ENCODE peak calls at places on chromosome 10, in nine cellular contexts. Y is OCI-LY7, F is HL-60, K is body of pancreas, H is osteocyte, C is WTC11, T is ovary, N is GM13977, A is tibial nerve. J is an unnamed sample.

GRCh38 chr10:37206132-37206531 is 80.7 kb downstream of the ANKRD30A start:
- DNase-seq in H (no peak), K (no peak), T (no peak), Y (no peak), N (no peak), F (no peak), A (no peak), C (no peak), J (no peak)

GRCh38 chr10:36573246-36573645 is 552.2 kb upstream of the ANKRD30A start:
- DNase-seq in K (no peak), A (no peak), N (no peak), C (no peak), Y (no peak), T (no peak), F (no peak), H (no peak), J (no peak)

GRCh38 chr10:33465747-33466146 is 131.3 kb upstream of the NRP1 start:
- DNase-seq in T (no peak), N (no peak), K (no peak), H (no peak), F (no peak), A (peak; percentile 18), Y (no peak), C (no peak), J (no peak)

GRCh38 chr10:109934958-109935793 is 11.9 kb upstream of the XPNPEP1 start:
- DNase-seq in A (peak; percentile 28), N (no peak), H (peak; percentile 89), F (no peak), K (peak; percentile 72), T (no peak), Y (no peak), C (peak; percentile 59), J (no peak)

GRCh38 chr10:23314835-23315239 is 29.8 kb downstream of the C10orf67 start:
- DNase-seq in N (peak; percentile 39), K (peak; percentile 68), F (peak; percentile 27), T (peak; percentile 50), Y (peak; percentile 80), H (no peak), A (peak; percentile 88), C (no peak), J (peak; percentile 48)

GRCh38 chr10:34859170-34859569 is 44.1 kb upstream of the PARD3 start:
- DNase-seq in C (no peak), Y (no peak), H (no peak), N (no peak), F (no peak), K (no peak), T (no peak), A (no peak), J (no peak)

GRCh38 chr10:125232841-125233240 is 72.5 kb upstream of the CTBP2 start:
- DNase-seq in N (no peak), F (no peak), T (no peak), H (no peak), K (no peak), C (no peak), Y (no peak), A (no peak), J (no peak)

GRCh38 chr10:24465124-24465874 is 256.4 kb downstream of the KIAA1217 start:
- DNase-seq in K (peak; percentile 63), T (no peak), A (no peak), Y (no peak), H (no peak), F (no peak), N (no peak), C (no peak), J (no peak)

GRCh38 chr10:30606313-30606712 is 23.2 kb downstream of the LYZL2 start:
- DNase-seq in K (no peak), A (no peak), H (peak; percentile 17), T (no peak), Y (no peak), F (no peak), N (no peak), C (no peak), J (no peak)

GRCh38 chr10:9437131-9437530 is 1382.6 kb downstream of the GATA3 start:
- DNase-seq in T (no peak), A (no peak), C (no peak), H (no peak), F (no peak), K (no peak), N (no peak), Y (no peak), J (no peak)

GRCh38 chr10:44830022-44830421 is 81.1 kb upstream of the TMEM72 start:
- DNase-seq in T (no peak), N (no peak), A (no peak), Y (no peak), K (no peak), H (no peak), F (no peak), C (no peak), J (no peak)

GRCh38 chr10:86583983-86584382 is 62.4 kb upstream of the WAPL start:
- DNase-seq in N (no peak), K (no peak), T (no peak), F (peak; percentile 22), H (no peak), C (peak; percentile 61), Y (peak; percentile 86), A (no peak), J (peak; percentile 58)

GRCh38 chr10:2979267-2979660 is 88.1 kb upstream of the PFKP start:
- DNase-seq in T (no peak), A (peak; percentile 28), H (peak; percentile 42), F (peak; percentile 65), K (no peak), C (no peak), N (no peak), Y (no peak), J (no peak)

DNA sequence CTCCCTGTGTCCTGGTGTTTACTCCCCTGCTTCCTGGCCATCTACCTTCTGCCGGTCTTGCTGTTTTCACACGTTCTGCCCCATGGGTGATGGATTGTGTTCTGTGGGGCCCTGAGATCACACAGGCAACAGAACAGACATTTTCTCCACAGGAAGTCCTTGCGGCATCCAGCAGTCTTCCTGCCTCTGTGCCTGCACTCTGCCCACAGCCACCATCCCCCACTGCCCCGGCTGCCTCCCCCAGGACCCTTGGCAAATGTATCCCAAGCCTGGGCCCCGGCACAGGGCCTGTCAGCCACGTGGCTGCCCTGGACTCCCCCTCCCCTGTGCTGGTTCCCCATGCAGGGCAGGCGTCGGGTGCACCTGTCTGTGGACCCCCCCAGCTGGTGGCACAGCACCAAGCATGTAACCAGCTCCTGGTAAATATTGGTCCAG is 184.2 kb downstream of the WDR37 start:
- DNase-seq in Y (no peak), N (no peak), C (peak; percentile 52), T (no peak), H (peak; percentile 84), A (no peak), F (no peak), K (peak; percentile 44), J (no peak)
- TF ChIP-seq CTCF in Y (no peak), N (no peak), C (no peak), T (no peak), H (no peak), A (no peak), F (no peak), K (no peak), J (no peak)

GRCh38 chr10:71268247-71268691 is 50.8 kb upstream of the SLC29A3 start:
- DNase-seq in N (no peak), K (no peak), Y (no peak), H (no peak), A (no peak), F (no peak), C (peak; percentile 48), T (no peak), J (no peak)
- TF ChIP-seq CTCF in N (no peak), K (no peak), Y (no peak), H (peak; percentile 54), A (no peak), F (no peak), C (no peak), T (no peak), J (no peak)

GRCh38 chr10:27683226-27683625 is 62.4 kb downstream of the MKX start:
- DNase-seq in N (no peak), T (no peak), K (no peak), F (no peak), C (no peak), Y (no peak), H (no peak), A (no peak), J (no peak)

GRCh38 chr10:27692663-27693062 is 53.0 kb downstream of the MKX start:
- DNase-seq in A (no peak), C (no peak), K (no peak), F (no peak), N (no peak), T (no peak), Y (no peak), H (no peak), J (no peak)

GRCh38 chr10:27685686-27686085 is 59.9 kb downstream of the MKX start:
- DNase-seq in K (no peak), F (no peak), C (no peak), T (no peak), N (no peak), A (no peak), H (no peak), Y (no peak), J (no peak)

GRCh38 chr10:27687808-27688207 is 57.8 kb downstream of the MKX start:
- DNase-seq in T (no peak), F (no peak), K (no peak), C (no peak), H (no peak), A (no peak), N (no peak), Y (no peak), J (no peak)

DNA sequence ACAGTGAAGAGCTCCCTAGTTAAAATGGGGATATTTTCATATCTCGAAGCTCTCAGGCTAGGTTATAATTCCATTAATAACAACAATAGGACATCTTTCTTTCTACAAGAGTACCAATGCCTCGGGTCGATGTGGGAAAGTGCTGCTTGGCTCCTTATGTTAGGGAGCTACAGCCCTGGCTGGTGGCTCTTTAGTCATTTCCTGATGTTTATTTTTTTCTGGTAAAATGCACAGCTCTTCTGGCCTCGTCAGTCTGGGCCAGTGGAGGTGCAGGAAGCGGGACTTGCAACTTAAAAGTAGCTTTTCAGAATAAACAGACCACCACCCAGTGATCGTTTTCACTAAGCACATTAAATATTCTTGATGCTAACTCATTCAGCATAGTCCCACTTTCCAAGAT is 58.3 kb downstream of the MKX start:
- DNase-seq in H (no peak), K (no peak), N (no peak), C (no peak), A (no peak), Y (no peak), T (no peak), F (no peak), J (no peak)
- TF ChIP-seq CTCF in H (no peak), K (no peak), N (no peak), C (no peak), A (no peak), Y (no peak), T (no peak), F (no peak), J (no peak)

DNA sequence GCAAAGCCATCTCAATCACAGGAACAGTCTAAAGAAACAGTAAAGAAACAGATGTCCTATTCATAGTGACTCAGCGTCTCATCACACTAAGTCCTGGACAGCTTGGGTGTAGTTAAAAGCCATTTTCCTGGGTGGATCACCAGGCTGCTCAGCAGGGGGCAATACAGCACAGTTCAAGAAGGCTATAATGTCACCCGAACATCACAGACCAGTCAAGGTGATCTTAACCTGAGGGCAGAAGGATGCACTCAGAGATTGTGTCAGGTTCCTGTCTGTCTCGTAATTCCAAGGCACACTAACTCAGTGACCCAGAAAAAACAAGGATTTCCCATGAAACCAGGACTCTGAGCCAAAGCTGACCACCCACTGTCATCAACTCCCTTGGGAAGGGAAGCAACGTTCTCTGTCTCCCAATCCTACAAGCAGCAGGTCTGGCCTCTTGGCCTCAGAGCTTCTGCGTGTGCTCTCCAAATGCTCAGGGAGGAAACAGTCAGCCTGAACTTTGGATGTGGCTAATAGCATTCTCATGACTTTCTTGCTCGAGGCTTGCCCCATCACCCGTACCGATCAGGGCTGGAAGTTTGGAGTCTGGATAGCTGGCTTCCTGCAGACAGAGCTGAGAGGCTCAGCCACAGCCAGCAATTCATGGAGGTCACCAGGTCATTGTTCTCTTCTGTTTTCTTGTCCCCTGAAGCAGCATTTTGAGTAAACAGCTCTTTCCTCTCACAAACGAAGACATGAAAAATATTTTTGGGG is 90.4 kb upstream of the FAM171A1 start:
- DNase-seq in A (peak; percentile 45), H (peak; percentile 87), C (no peak), F (no peak), N (peak; percentile 28), K (peak; percentile 10), T (no peak), Y (no peak), J (no peak)
- TF ChIP-seq CTCF in A (no peak), H (peak; percentile 50), C (no peak), F (no peak), N (peak; percentile 33), K (no peak), T (no peak), Y (no peak), J (peak; percentile 44)